ENCODE peak calls at places on chromosomes 12 and 14, in seven cellular contexts. Q, Y, T, Z, S, R and C are unnamed samples.

GRCh38 chr12:10031318-10031717 is 836 bp downstream of the CLEC9A start:
- DNase-seq in T (no peak), Q (peak; percentile 12), Z (no peak), S (no peak), R (no peak), Y (no peak), C (no peak)

GRCh38 chr14:93285048-93285447 is 47.8 kb downstream of the BTBD7 start:
- DNase-seq in Z (no peak), Y (no peak), T (no peak), S (no peak), Q (no peak), R (no peak), C (no peak)

GRCh38 chr12:59219148-59219547 is 298.8 kb upstream of the LRIG3 start:
- DNase-seq in Q (no peak), Z (no peak), S (no peak), Y (no peak), R (no peak), T (no peak), C (no peak)

GRCh38 chr12:42190376-42190775 is 45.7 kb upstream of the GXYLT1 start:
- DNase-seq in R (no peak), Q (no peak), Y (no peak), Z (no peak), S (no peak), T (no peak), C (no peak)

GRCh38 chr12:6950401-6950801 is 755 bp upstream of the PTPN6 start:
- DNase-seq in R (no peak), Z (no peak), S (no peak), T (no peak), Y (no peak), Q (peak; percentile 39), C (no peak)

GRCh38 chr14:34052658-34053014 is 101.8 kb upstream of the EGLN3 start:
- DNase-seq in S (no peak), T (no peak), Z (no peak), R (no peak), Q (peak; percentile 85), Y (no peak), C (no peak)

GRCh38 chr12:127987199-127987901 is 279.6 kb upstream of the TMEM132C start:
- DNase-seq in Z (no peak), Y (no peak), S (no peak), Q (peak; percentile 24), R (peak; percentile 59), T (peak; percentile 53), C (no peak)

GRCh38 chr12:89618113-89618862 is 90.3 kb downstream of the ATP2B1 start:
- DNase-seq in Y (no peak), Q (no peak), R (no peak), Z (no peak), T (no peak), S (no peak), C (no peak)

GRCh38 chr12:88615490-88615889 is 35.2 kb upstream of the KITLG start:
- DNase-seq in Z (no peak), Y (no peak), T (no peak), S (no peak), R (no peak), Q (no peak), C (no peak)

GRCh38 chr12:16076553-16076952 is 165.4 kb downstream of the DERA start:
- DNase-seq in Y (no peak), Z (no peak), S (no peak), Q (peak; percentile 26), T (no peak), R (no peak), C (peak; percentile 18)

GRCh38 chr12:111753144-111753881 is 13.4 kb upstream of the ALDH2 start:
- DNase-seq in Q (peak; percentile 84), T (peak; percentile 73), Y (peak; percentile 35), Z (peak; percentile 71), R (no peak), S (no peak), C (peak; percentile 75)

GRCh38 chr14:92108345-92109254 is 2.2 kb upstream of the ATXN3 start:
- DNase-seq in Z (no peak), T (no peak), R (no peak), S (no peak), Q (peak; percentile 82), Y (no peak), C (no peak)

GRCh38 chr14:43729149-43729548 is 777.9 kb downstream of the FSCB start:
- DNase-seq in Y (no peak), Q (no peak), Z (no peak), T (no peak), S (no peak), R (no peak), C (no peak)

GRCh38 chr14:73216035-73216434 is 21.3 kb upstream of the PAPLN start:
- DNase-seq in Z (no peak), S (no peak), Y (no peak), R (no peak), T (no peak), Q (no peak), C (no peak)

GRCh38 chr14:90568405-90568804 is 171.6 kb downstream of the CALM1 start:
- DNase-seq in S (no peak), Z (no peak), R (no peak), Q (no peak), Y (no peak), T (no peak), C (no peak)

GRCh38 chr12:91958816-91959215 is 186.8 kb downstream of the BTG1 start:
- DNase-seq in T (no peak), Q (peak; percentile 2), Z (no peak), Y (no peak), R (peak; percentile 81), S (no peak), C (no peak)

GRCh38 chr12:123681605-123682004 is 10.7 kb downstream of the TCTN2 start:
- DNase-seq in Q (no peak), Y (no peak), R (no peak), S (no peak), Z (no peak), T (no peak), C (peak; percentile 39)

GRCh38 chr14:104292084-104292970 is 153.9 kb downstream of the KIF26A start:
- DNase-seq in R (no peak), Q (peak; percentile 40), T (peak; percentile 7), Y (no peak), S (no peak), Z (no peak), C (no peak)

GRCh38 chr14:54502602-54503001 is 7.1 kb upstream of the CGRRF1 start:
- DNase-seq in S (no peak), Z (no peak), Y (no peak), Q (peak; percentile 20), T (no peak), R (no peak), C (no peak)

GRCh38 chr14:100303179-100303578 is 3.1 kb downstream of the SLC25A29 start:
- DNase-seq in T (no peak), Y (no peak), Q (no peak), S (no peak), Z (no peak), R (no peak), C (peak; percentile 54)

GRCh38 chr14:101043891-101044290 is 140.4 kb upstream of the RTL1 start:
- DNase-seq in Q (no peak), S (no peak), Z (no peak), Y (no peak), T (no peak), R (no peak), C (no peak)

GRCh38 chr14:91835197-91835919 is 32.0 kb downstream of the TC2N start:
- DNase-seq in R (no peak), T (peak; percentile 39), Y (no peak), S (peak; percentile 57), Q (no peak), Z (no peak), C (no peak)

GRCh38 chr14:103086771-103087342 is 2.8 kb downstream of the LBHD2 start:
- DNase-seq in Q (no peak), Y (no peak), S (no peak), T (no peak), Z (no peak), R (no peak), C (no peak)

GRCh38 chr12:50862316-50862715 is 19.6 kb downstream of the TMPRSS12 start:
- DNase-seq in T (no peak), R (peak; percentile 15), Q (no peak), Z (no peak), Y (no peak), S (no peak), C (no peak)

GRCh38 chr14:86596024-86596423 is 1066.1 kb downstream of the FLRT2 start:
- DNase-seq in R (no peak), Z (no peak), Q (no peak), Y (no peak), S (no peak), T (no peak), C (peak; percentile 2)

GRCh38 chr12:69027411-69027811 is 94.4 kb upstream of the CPM start:
- DNase-seq in S (no peak), R (no peak), Z (no peak), Y (no peak), Q (no peak), T (no peak), C (no peak)

GRCh38 chr14:32657081-32657480 is 281.6 kb upstream of the NPAS3 start:
- DNase-seq in Y (peak; percentile 33), Q (peak; percentile 2), T (no peak), Z (peak; percentile 28), S (no peak), R (peak; percentile 36), C (peak; percentile 3)

GRCh38 chr12:124305136-124305535 is 10.2 kb downstream of the RFLNA start:
- DNase-seq in S (no peak), R (no peak), Z (no peak), Q (no peak), Y (no peak), T (peak; percentile 2), C (no peak)

GRCh38 chr14:54637829-54638446 is 71.0 kb downstream of the SAMD4A start:
- DNase-seq in Y (no peak), Z (no peak), Q (no peak), S (no peak), R (peak; percentile 59), T (no peak), C (no peak)